ENCODE peak calls at places on chromosomes 16 and 17, in four cellular contexts. D, A, E and V are unnamed samples.

GRCh38 chr17:12485361-12485911 is 180.3 kb upstream of the MYOCD start:
- DNase-seq in A (no peak), E (no peak), D (no peak), V (no peak)

GRCh38 chr17:76497979-76498885 is 3.0 kb downstream of the RHBDF2 start:
- DNase-seq in A (peak; percentile 90), E (peak; percentile 48), D (peak; percentile 74), V (peak; percentile 91)

GRCh38 chr16:68298907-68299515 is 11.7 kb downstream of the SLC7A6OS start:
- DNase-seq in A (peak; percentile 78), D (peak; percentile 42), E (no peak), V (no peak)

GRCh38 chr17:56819431-56820145 is 14.1 kb downstream of the C17orf67 start:
- DNase-seq in E (peak; percentile 64), A (peak; percentile 77), D (peak; percentile 62), V (peak; percentile 72)

GRCh38 chr16:29012913-29013641 is 28.2 kb downstream of the LAT start:
- DNase-seq in A (no peak), D (no peak), E (no peak), V (no peak)

GRCh38 chr16:50121721-50122445 is 31.2 kb upstream of the TENT4B start:
- DNase-seq in E (no peak), D (no peak), A (no peak), V (no peak)

GRCh38 chr17:44775838-44776621 is 17.2 kb downstream of the ADAM11 start:
- DNase-seq in D (no peak), A (no peak), E (no peak), V (no peak)

GRCh38 chr16:457732-458400 is 32.4 kb downstream of the RAB11FIP3 start:
- DNase-seq in E (no peak), A (peak; percentile 52), D (no peak), V (no peak)

GRCh38 chr16:1920727-1921155 is 2.5 kb upstream of the HS3ST6 start:
- DNase-seq in D (no peak), A (no peak), E (no peak), V (no peak)

GRCh38 chr16:19168173-19169080 is at the start of gene SYT17:
- DNase-seq in D (peak; percentile 45), E (no peak), A (no peak), V (no peak)

DNA sequence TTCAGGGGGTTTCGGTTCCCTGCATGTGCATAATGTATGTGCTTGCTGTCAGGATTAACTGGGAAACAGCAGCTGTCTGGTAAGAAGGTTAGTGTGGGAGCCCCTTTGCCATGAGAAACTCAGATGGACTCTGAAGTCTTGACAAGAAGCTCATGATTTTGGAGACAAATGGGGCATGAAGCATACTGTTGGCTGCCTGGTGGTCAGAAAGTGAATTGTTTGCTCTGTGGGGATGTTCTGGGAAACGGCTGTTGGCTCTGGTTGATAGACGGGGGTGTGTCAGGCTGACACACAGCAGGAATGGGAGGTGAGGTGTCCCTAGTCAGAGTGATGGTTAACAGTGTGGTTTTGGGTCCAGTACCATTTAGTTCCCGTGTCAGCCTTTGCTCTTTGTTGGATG is 252.5 kb upstream of the EEF2KMT start:
- DNase-seq in E (no peak), D (no peak), A (no peak), V (no peak)
- TF ChIP-seq CTCF in E (no peak), D (no peak), A (no peak), V (no peak)

GRCh38 chr17:83051423-83052240 is 27.8 kb upstream of the METRNL start:
- DNase-seq in D (peak; percentile 97), E (peak; percentile 89), A (peak; percentile 99), V (peak; percentile 86)
- TF ChIP-seq CTCF in D (no peak), E (no peak), A (no peak), V (no peak)

DNA sequence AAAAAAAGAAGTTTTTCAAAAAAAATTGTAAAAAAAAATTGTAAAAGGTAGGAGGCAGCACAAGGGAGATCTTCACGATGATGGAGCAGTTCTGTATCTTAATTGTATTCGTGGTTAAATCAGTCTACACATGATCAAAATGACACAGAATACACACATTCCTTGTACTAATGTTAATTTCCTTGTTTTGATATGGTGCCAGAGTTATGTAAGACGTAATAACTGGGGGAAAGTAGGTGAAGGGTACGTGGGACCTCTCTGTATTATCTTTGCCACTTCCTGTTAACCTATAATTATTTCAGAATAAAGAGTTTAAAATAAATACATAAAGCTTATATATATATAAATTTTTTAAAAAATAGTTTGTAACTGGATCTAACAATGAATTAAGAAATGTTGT is 36.8 kb downstream of the HELZ start:
- DNase-seq in D (no peak), A (peak; percentile 52), E (no peak), V (no peak)
- TF ChIP-seq CTCF in D (no peak), A (no peak), E (no peak), V (no peak)

GRCh38 chr16:66524601-66525164 is 25.2 kb downstream of the TK2 start:
- DNase-seq in E (no peak), A (no peak), D (no peak), V (no peak)
- TF ChIP-seq CTCF in E (no peak), A (no peak), D (no peak), V (no peak)

GRCh38 chr17:59899099-59899498 is 6.2 kb downstream of the RPS6KB1 start:
- DNase-seq in D (no peak), E (no peak), A (peak; percentile 54), V (no peak)
- TF ChIP-seq CTCF in D (no peak), E (no peak), A (peak; percentile 40), V (peak; percentile 33)

DNA sequence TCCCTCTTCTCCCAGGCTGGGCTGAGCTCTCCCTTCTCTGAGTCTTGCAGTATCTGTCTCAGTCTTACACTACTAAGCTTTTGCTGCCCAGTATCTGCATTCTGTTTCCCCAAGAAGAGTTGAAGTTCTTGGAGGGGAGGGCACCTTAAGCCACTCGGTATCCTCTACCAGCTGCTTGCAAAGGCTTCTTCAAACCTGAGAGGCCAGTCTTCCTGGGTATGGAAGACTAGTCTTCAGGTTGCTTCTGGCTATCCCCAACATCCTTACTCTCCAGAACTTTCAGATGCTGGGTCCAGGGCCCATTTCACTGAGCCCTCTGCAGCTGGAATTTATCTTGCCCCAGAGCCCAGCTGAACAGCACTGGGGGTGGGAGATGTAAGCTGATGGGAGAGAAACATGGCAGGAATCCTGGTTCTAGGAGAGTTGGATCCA is 20.1 kb downstream of the GP2 start:
- DNase-seq in D (no peak), E (no peak), A (no peak), V (no peak)
- TF ChIP-seq CTCF in D (no peak), E (no peak), A (no peak), V (no peak)

DNA sequence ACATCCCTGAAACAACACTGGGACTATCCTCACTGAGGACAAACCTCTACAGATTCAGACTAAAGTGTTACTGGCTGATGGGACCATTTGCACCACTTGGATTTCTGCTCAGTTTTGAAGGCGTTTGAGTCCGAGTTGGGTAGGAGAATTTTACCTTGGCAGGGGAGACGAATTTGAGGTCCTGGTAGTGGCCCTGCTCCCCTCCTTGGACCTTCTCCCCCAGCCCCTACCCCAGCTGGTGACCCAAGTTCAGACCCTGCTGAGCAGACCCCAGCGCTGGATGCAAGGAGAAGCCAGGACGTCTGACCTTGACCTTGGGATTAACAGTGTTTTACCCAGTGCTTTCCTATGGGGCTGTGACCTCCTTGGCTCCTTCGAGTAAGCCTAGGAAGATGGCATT is 13.6 kb downstream of the CACNG5 start:
- DNase-seq in A (no peak), E (no peak), D (no peak), V (no peak)
- TF ChIP-seq CTCF in A (no peak), E (no peak), D (no peak), V (no peak)

GRCh38 chr17:79741401-79741750 is 10.6 kb downstream of the ENPP7 start:
- DNase-seq in E (no peak), A (no peak), D (no peak), V (no peak)

GRCh38 chr17:79742589-79742918 is 11.8 kb downstream of the ENPP7 start:
- DNase-seq in A (no peak), D (no peak), E (no peak), V (no peak)

GRCh38 chr17:79740413-79740812 is 9.7 kb downstream of the ENPP7 start:
- DNase-seq in D (no peak), E (no peak), A (peak; percentile 35), V (no peak)

GRCh38 chr17:79742951-79743476 is 12.3 kb downstream of the ENPP7 start:
- DNase-seq in D (no peak), E (no peak), A (no peak), V (no peak)

DNA sequence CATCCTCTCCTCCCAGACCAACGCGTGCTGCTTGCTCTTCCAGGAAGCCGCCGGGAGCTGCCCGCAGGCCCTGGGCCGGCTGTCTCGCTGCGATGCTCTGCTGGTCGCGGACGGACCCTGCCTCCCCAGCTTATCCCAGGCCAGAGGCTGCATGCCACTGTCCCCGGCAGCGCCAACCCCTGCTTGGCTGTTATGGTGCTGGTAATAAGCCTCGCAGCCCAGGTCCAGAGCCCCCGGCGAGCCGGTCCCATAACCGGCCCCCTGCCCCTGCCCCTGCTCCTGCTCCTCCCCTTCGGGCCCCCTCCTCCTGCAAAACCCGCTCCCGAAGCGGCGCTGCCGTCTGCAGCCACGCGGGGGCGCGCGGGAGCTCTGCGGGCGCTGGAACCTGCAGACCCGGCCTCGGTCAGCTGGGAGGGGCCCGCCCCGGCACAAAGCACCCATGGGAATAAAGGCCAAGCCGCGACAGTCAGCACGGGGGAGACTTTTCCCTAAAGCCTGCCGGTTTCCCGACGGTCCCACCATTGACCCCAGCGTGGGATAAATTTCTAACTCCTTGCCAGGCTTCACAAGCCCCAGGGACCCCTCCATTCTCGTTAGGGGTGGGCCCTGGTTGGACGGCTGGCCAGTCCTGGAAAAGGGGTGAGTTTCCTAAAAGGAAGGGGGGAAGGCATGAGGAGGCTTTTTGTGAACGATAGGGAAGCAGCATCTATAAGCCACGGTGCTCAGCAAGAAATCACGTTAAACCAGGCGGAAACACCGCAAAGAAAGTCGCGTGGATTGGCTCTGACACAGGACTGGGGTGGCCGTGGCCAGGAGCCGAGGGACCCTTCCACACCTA is 11.2 kb downstream of the ENPP7 start:
- DNase-seq in E (no peak), A (peak; percentile 54), D (peak; percentile 92), V (peak; percentile 92)
- TF ChIP-seq CTCF in E (peak; percentile 90), A (peak; percentile 93), D (peak; percentile 93), V (peak; percentile 84)